ENCODE peak calls at places on chromosomes 6 and 20, in seven cellular contexts. One of them, this sample, is unnamed. For H3K4me1 and H3K36me3, the result is how much of the 10 kb centered on the place peaks cover.

GRCh38 chr20:11267131-11267761 is 593.4 kb upstream of the JAG1 start:
- DNase-seq in HCT116: peak
- DNase-seq in colonic mucosa: peak
- DNase-seq in pancreas: no peak
- DNase-seq in GM23248: peak
- DNase-seq in right lobe of liver: no peak
- DNase-seq in stomach: no peak
- DNase-seq in this sample: no peak

GRCh38 chr6:140921366-140922226 is 1211.1 kb upstream of the GJE1 start:
- DNase-seq in HCT116: peak
- DNase-seq in colonic mucosa: no peak
- DNase-seq in pancreas: no peak
- DNase-seq in GM23248: peak
- DNase-seq in right lobe of liver: no peak
- DNase-seq in stomach: no peak
- DNase-seq in this sample: no peak

GRCh38 chr6:10559492-10560150 is 38.5 kb downstream of the GCNT2 start:
- DNase-seq in HCT116: no peak
- DNase-seq in colonic mucosa: no peak
- DNase-seq in pancreas: no peak
- DNase-seq in GM23248: no peak
- DNase-seq in right lobe of liver: no peak
- DNase-seq in stomach: no peak
- DNase-seq in this sample: no peak

GRCh38 chr20:2451939-2452732 is 18.5 kb downstream of the SNRPB start:
- DNase-seq in HCT116: peak
- DNase-seq in colonic mucosa: peak
- DNase-seq in pancreas: peak
- DNase-seq in GM23248: peak
- DNase-seq in right lobe of liver: no peak
- DNase-seq in stomach: peak
- DNase-seq in this sample: no peak

GRCh38 chr20:35718972-35719635 is 19.9 kb downstream of the ROMO1 start:
- DNase-seq in HCT116: no peak
- DNase-seq in colonic mucosa: no peak
- DNase-seq in pancreas: no peak
- DNase-seq in GM23248: peak
- DNase-seq in right lobe of liver: no peak
- DNase-seq in stomach: no peak
- DNase-seq in this sample: no peak

GRCh38 chr6:34102696-34103095 is 43.2 kb downstream of the GRM4 start:
- DNase-seq in HCT116: no peak
- DNase-seq in colonic mucosa: no peak
- DNase-seq in pancreas: no peak
- DNase-seq in GM23248: no peak
- DNase-seq in right lobe of liver: no peak
- DNase-seq in stomach: no peak
- DNase-seq in this sample: no peak

GRCh38 chr20:32675223-32675975 is 1.7 kb upstream of the C20orf203 start:
- DNase-seq in HCT116: no peak
- DNase-seq in colonic mucosa: no peak
- DNase-seq in pancreas: no peak
- DNase-seq in GM23248: no peak
- DNase-seq in right lobe of liver: no peak
- DNase-seq in stomach: no peak
- DNase-seq in this sample: no peak

GRCh38 chr20:63054103-63054474 is 47.3 kb upstream of the BHLHE23 start:
- DNase-seq in HCT116: no peak
- DNase-seq in colonic mucosa: no peak
- DNase-seq in pancreas: peak
- DNase-seq in GM23248: no peak
- DNase-seq in right lobe of liver: peak
- DNase-seq in stomach: no peak
- DNase-seq in this sample: peak

GRCh38 chr6:111258615-111259088 is 171.3 kb downstream of the SLC16A10 start:
- DNase-seq in HCT116: no peak
- DNase-seq in colonic mucosa: no peak
- DNase-seq in pancreas: no peak
- DNase-seq in GM23248: peak
- DNase-seq in right lobe of liver: no peak
- DNase-seq in stomach: no peak
- DNase-seq in this sample: no peak

GRCh38 chr6:21914121-21914973 is 320.8 kb downstream of the SOX4 start:
- DNase-seq in HCT116: no peak
- DNase-seq in colonic mucosa: peak
- DNase-seq in pancreas: peak
- DNase-seq in GM23248: no peak
- DNase-seq in right lobe of liver: no peak
- DNase-seq in stomach: peak
- DNase-seq in this sample: peak

GRCh38 chr6:20182926-20183521 is 29.2 kb downstream of the MBOAT1 start:
- DNase-seq in HCT116: no peak
- DNase-seq in colonic mucosa: peak
- DNase-seq in pancreas: peak
- DNase-seq in GM23248: peak
- DNase-seq in right lobe of liver: no peak
- DNase-seq in stomach: peak
- DNase-seq in this sample: peak

GRCh38 chr20:44800398-44801046 is 9.8 kb downstream of the RIMS4 start:
- DNase-seq in HCT116: no peak
- DNase-seq in colonic mucosa: no peak
- DNase-seq in pancreas: no peak
- DNase-seq in GM23248: no peak
- DNase-seq in right lobe of liver: no peak
- DNase-seq in stomach: no peak
- DNase-seq in this sample: no peak

GRCh38 chr20:44650777-44651493 is 564 bp downstream of the ADA start:
- DNase-seq in HCT116: no peak
- DNase-seq in colonic mucosa: peak
- DNase-seq in pancreas: no peak
- DNase-seq in GM23248: peak
- DNase-seq in right lobe of liver: no peak
- DNase-seq in stomach: no peak
- DNase-seq in this sample: no peak

GRCh38 chr6:28311139-28311823 is 24.7 kb downstream of the ZSCAN31 start:
- DNase-seq in HCT116: no peak
- DNase-seq in colonic mucosa: no peak
- DNase-seq in pancreas: no peak
- DNase-seq in GM23248: no peak
- DNase-seq in right lobe of liver: no peak
- DNase-seq in stomach: no peak
- DNase-seq in this sample: no peak

GRCh38 chr6:44651604-44652003 is 264.1 kb downstream of the CDC5L start:
- DNase-seq in HCT116: no peak
- DNase-seq in colonic mucosa: no peak
- DNase-seq in pancreas: no peak
- DNase-seq in GM23248: no peak
- DNase-seq in right lobe of liver: no peak
- DNase-seq in stomach: no peak
- DNase-seq in this sample: no peak

GRCh38 chr6:138652824-138653223 is 120.7 kb upstream of the CCDC28A start:
- DNase-seq in HCT116: no peak
- DNase-seq in colonic mucosa: no peak
- DNase-seq in pancreas: no peak
- DNase-seq in GM23248: no peak
- DNase-seq in right lobe of liver: no peak
- DNase-seq in stomach: no peak
- DNase-seq in this sample: no peak

GRCh38 chr6:34468378-34468892 is 2.6 kb downstream of the PACSIN1 start:
- DNase-seq in HCT116: no peak
- DNase-seq in colonic mucosa: no peak
- DNase-seq in pancreas: no peak
- DNase-seq in GM23248: no peak
- DNase-seq in right lobe of liver: no peak
- DNase-seq in stomach: no peak
- DNase-seq in this sample: no peak

GRCh38 chr6:105363100-105363754 is 39.7 kb downstream of the PREP start:
- DNase-seq in HCT116: no peak
- DNase-seq in colonic mucosa: no peak
- DNase-seq in pancreas: no peak
- DNase-seq in GM23248: peak
- DNase-seq in right lobe of liver: no peak
- DNase-seq in stomach: no peak
- DNase-seq in this sample: no peak

GRCh38 chr6:89022747-89023289 is 57.7 kb upstream of the PNRC1 start:
- DNase-seq in HCT116: no peak
- DNase-seq in colonic mucosa: no peak
- DNase-seq in pancreas: no peak
- DNase-seq in GM23248: peak
- DNase-seq in right lobe of liver: no peak
- DNase-seq in stomach: no peak
- DNase-seq in this sample: no peak
- H3K4me1 ChIP-seq in HCT116: under half
- H3K4me1 ChIP-seq in colonic mucosa: under half
- H3K4me1 ChIP-seq in pancreas: under half
- H3K4me1 ChIP-seq in GM23248: under half
- H3K4me1 ChIP-seq in right lobe of liver: under half
- H3K4me1 ChIP-seq in stomach: under half
- H3K4me1 ChIP-seq in this sample: under half

GRCh38 chr20:33686008-33686983 is at the start of gene E2F1:
- DNase-seq in HCT116: peak
- DNase-seq in colonic mucosa: peak
- DNase-seq in pancreas: peak
- DNase-seq in GM23248: peak
- DNase-seq in right lobe of liver: peak
- DNase-seq in stomach: peak
- DNase-seq in this sample: peak
- H3K4me3 ChIP-seq in HCT116: peak
- H3K4me3 ChIP-seq in colonic mucosa: peak
- H3K4me3 ChIP-seq in pancreas: peak
- H3K4me3 ChIP-seq in GM23248: peak
- H3K4me3 ChIP-seq in right lobe of liver: peak
- H3K4me3 ChIP-seq in stomach: peak
- H3K4me3 ChIP-seq in this sample: peak

DNA sequence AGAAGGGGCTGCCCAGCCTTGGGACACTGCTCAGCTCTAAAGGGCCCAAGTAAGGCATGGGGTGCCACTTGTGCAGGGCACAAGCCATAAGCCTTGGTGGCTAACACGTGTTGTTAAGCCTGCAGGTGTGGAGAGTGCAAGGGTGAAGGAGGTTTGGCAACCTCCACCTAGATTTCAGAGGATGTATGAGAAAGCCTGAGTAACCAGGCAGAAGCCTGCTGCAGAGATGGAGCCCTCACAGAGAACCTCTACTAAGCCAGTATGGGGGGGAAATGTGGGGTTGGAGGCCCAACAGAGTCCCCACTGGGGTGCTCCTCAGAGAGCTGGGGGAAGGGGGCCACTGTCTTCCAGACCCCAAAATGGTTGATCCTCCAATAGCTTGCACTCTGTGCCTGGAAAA is 32.6 kb downstream of the SERINC1 start:
- DNase-seq in HCT116: no peak
- DNase-seq in colonic mucosa: no peak
- DNase-seq in pancreas: no peak
- DNase-seq in GM23248: no peak
- DNase-seq in right lobe of liver: no peak
- DNase-seq in stomach: no peak
- DNase-seq in this sample: no peak
- H3K36me3 ChIP-seq in HCT116: under half
- H3K36me3 ChIP-seq in colonic mucosa: under half
- H3K36me3 ChIP-seq in pancreas: under half
- H3K36me3 ChIP-seq in GM23248: under half
- H3K36me3 ChIP-seq in right lobe of liver: under half
- H3K36me3 ChIP-seq in stomach: half or more
- H3K36me3 ChIP-seq in this sample: half or more

DNA sequence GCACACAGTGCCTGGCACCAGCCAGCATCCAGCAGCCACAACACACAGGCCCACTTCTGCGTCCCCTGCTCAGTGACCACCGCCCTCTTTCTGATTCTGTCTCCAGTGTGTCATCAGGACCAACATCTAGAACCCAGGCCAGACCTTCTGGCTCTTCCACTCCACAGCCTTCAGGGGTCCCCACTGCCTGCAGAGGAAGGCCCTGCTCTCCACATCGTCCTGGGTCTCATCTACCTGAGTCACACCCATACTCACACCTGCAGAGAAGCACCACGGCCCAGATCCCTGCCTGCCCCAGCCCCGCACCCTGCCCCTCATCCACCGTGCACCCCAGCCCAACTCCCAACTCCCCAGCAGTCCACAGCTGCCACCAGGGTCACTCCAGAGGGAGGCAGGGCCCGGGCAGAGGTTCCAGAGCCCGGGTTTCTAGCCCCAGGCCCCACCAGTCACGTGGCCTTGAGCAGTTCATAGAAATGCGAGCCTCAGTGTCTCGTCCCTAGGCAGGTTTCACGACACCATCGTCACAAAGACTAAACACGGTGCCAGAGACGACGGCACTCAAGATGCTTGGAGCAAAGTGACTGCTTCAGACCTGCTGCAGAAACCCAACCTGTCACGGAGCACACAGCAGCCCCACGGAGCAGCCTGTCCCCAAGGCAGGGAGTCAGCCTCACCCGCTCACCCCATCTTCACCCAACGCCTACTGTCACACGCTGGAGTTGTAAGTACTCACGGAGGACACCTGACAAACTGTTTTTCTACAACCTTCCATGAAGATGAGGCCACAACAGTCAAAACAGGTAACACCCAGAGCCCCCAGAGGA is 16.1 kb downstream of the TAF4 start:
- DNase-seq in HCT116: no peak
- DNase-seq in colonic mucosa: no peak
- DNase-seq in pancreas: peak
- DNase-seq in GM23248: no peak
- DNase-seq in right lobe of liver: peak
- DNase-seq in stomach: no peak
- DNase-seq in this sample: peak
- H3K4me1 ChIP-seq in HCT116: under half
- H3K4me1 ChIP-seq in colonic mucosa: under half
- H3K4me1 ChIP-seq in pancreas: under half
- H3K4me1 ChIP-seq in GM23248: under half
- H3K4me1 ChIP-seq in right lobe of liver: under half
- H3K4me1 ChIP-seq in stomach: under half
- H3K4me1 ChIP-seq in this sample: under half

GRCh38 chr6:70831427-70831826 is 125.4 kb downstream of the B3GAT2 start:
- DNase-seq in HCT116: no peak
- DNase-seq in colonic mucosa: no peak
- DNase-seq in pancreas: no peak
- DNase-seq in GM23248: no peak
- DNase-seq in right lobe of liver: no peak
- DNase-seq in stomach: no peak
- DNase-seq in this sample: no peak
- H3K4me3 ChIP-seq in HCT116: no peak
- H3K4me3 ChIP-seq in colonic mucosa: no peak
- H3K4me3 ChIP-seq in pancreas: no peak
- H3K4me3 ChIP-seq in GM23248: no peak
- H3K4me3 ChIP-seq in right lobe of liver: no peak
- H3K4me3 ChIP-seq in stomach: no peak
- H3K4me3 ChIP-seq in this sample: no peak